ENCODE peak calls at places on chromosome 15, in four cellular contexts. One of them, this sample, is unnamed.

GRCh38 chr15:32735948-32736347 is 18.1 kb downstream of the GREM1 start:
- DNase-seq in K562: no peak
- DNase-seq in HepG2: no peak
- DNase-seq in GM12878: no peak
- DNase-seq in this sample: no peak

GRCh38 chr15:68210409-68210756 is 5.3 kb upstream of the CALML4 start:
- DNase-seq in GM12878: no peak
- DNase-seq in HepG2: no peak
- DNase-seq in K562: no peak
- DNase-seq in this sample: no peak

GRCh38 chr15:88995449-88995848 is 82.3 kb upstream of the MFGE8 start:
- DNase-seq in K562: no peak
- DNase-seq in HepG2: no peak
- DNase-seq in GM12878: no peak
- DNase-seq in this sample: no peak

GRCh38 chr15:99053380-99054024 is 45.9 kb upstream of the PGPEP1L start:
- DNase-seq in GM12878: no peak
- DNase-seq in HepG2: no peak
- DNase-seq in K562: no peak
- DNase-seq in this sample: no peak

GRCh38 chr15:89630974-89631901 is 24.0 kb downstream of the KIF7 start:
- DNase-seq in GM12878: no peak
- DNase-seq in HepG2: no peak
- DNase-seq in K562: no peak
- DNase-seq in this sample: peak; percentile 9

GRCh38 chr15:64038878-64039277 is 7.4 kb downstream of the DAPK2 start:
- DNase-seq in GM12878: no peak
- DNase-seq in K562: no peak
- DNase-seq in HepG2: no peak
- DNase-seq in this sample: no peak

GRCh38 chr15:74134387-74135027 is 4.1 kb downstream of the ISLR2 start:
- DNase-seq in GM12878: no peak
- DNase-seq in K562: no peak
- DNase-seq in HepG2: no peak
- DNase-seq in this sample: no peak

GRCh38 chr15:33032053-33032452 is 162.5 kb downstream of the FMN1 start:
- DNase-seq in K562: no peak
- DNase-seq in GM12878: no peak
- DNase-seq in HepG2: no peak
- DNase-seq in this sample: no peak

GRCh38 chr15:80989110-80989517 is 505 bp downstream of the MESD start:
- DNase-seq in K562: peak; percentile 28
- DNase-seq in HepG2: no peak
- DNase-seq in GM12878: no peak
- DNase-seq in this sample: peak; percentile 35

GRCh38 chr15:51212909-51213308 is 118.2 kb upstream of the TNFAIP8L3 start:
- DNase-seq in K562: no peak
- DNase-seq in GM12878: no peak
- DNase-seq in HepG2: no peak
- DNase-seq in this sample: no peak

GRCh38 chr15:101641894-101642293 is 10.3 kb downstream of the TM2D3 start:
- DNase-seq in HepG2: no peak
- DNase-seq in K562: no peak
- DNase-seq in GM12878: peak; percentile 25
- DNase-seq in this sample: no peak

GRCh38 chr15:42090781-42091180 is 3.6 kb downstream of the PLA2G4D start:
- DNase-seq in GM12878: no peak
- DNase-seq in HepG2: no peak
- DNase-seq in K562: no peak
- DNase-seq in this sample: no peak

GRCh38 chr15:62549345-62549970 is 384.4 kb upstream of the C2CD4B start:
- DNase-seq in K562: peak; percentile 45
- DNase-seq in HepG2: peak; percentile 40
- DNase-seq in GM12878: no peak
- DNase-seq in this sample: peak; percentile 30

DNA sequence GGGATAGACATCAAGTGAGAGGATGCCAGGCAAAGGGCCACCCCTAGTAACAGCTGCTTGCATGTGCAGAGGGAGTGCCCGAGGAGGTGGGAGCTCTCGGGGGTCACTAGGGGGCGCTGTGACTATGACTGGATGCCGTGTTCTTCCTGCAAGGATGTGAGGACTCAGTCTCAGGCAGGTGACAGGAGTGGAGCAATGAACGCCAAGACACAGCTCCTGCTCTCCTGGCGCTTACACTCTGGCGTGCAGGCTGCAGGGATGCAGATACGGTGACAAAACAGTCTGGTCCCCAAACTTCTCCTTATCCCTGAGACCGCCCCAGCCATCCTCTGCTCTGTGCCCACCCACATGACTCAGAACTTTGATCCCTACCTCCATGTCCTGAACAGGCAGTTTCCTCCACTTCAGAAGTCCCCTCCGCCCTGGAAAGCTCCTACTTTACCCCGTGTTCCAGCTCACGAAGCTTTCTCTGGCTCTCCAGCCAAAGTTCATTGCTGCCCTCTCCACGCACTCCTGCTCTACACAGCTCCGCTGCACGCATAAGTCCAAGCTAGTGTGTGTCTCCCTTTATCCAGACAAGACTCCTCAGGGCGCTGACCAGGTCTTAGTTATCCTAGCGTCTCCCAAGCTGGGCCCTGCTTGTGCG is 14.7 kb downstream of the RHOV start:
- DNase-seq in HepG2: peak; percentile 69
- DNase-seq in GM12878: no peak
- DNase-seq in K562: peak; percentile 83
- DNase-seq in this sample: peak; percentile 77
- TF ChIP-seq FOXK2 in HepG2: no peak
- TF ChIP-seq FOXK2 in GM12878: no peak
- TF ChIP-seq FOXK2 in K562: no peak
- TF ChIP-seq FOXK2 in this sample: no peak

GRCh38 chr15:27656296-27656987 is 442.7 kb downstream of the OCA2 start:
- DNase-seq in K562: no peak
- DNase-seq in GM12878: no peak
- DNase-seq in HepG2: no peak
- DNase-seq in this sample: no peak
- TF ChIP-seq TARDBP in K562: no peak
- TF ChIP-seq TARDBP in GM12878: no peak
- TF ChIP-seq TARDBP in HepG2: no peak
- TF ChIP-seq TARDBP in this sample: no peak

GRCh38 chr15:43702174-43702573 is 8.5 kb downstream of the CKMT1A start:
- DNase-seq in K562: no peak
- DNase-seq in HepG2: no peak
- DNase-seq in GM12878: no peak
- DNase-seq in this sample: no peak

DNA sequence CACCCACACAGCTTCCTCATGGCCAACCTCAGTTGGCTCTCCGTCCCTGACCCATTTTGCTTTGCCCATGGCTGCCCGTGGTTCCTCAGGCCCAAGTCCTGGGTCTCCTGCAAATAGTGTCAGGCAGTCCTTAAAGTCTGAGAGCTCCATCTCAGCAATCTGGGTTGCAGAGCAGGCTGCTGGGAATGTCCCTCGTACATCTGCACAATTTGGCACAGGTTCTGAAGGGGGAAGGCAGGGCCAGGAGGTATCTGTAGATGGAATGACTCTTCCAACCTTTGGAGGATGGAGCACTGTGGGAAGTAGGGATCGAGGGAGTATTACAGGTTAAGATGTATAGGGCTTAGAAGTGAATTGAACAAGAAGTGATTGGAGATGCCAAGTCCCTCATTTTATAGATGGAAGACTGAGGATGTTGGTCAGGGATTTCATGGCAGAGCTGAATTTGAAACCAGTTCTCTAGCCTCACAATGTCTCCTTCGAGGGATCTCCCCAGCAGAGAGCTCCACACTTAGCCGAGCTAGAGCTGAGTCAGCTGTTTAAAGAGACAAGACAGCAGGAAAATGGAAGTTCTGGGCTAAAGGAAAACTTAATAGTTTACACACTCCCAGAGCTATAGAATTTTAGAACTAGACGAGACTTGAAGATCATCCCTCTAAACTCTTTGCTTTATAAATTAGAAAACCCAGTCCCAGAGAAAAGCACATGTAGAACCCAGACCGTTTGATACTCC is 9.2 kb downstream of the CKMT1A start:
- DNase-seq in GM12878: no peak
- DNase-seq in HepG2: no peak
- DNase-seq in K562: no peak
- DNase-seq in this sample: no peak
- TF ChIP-seq SP1 in GM12878: no peak
- TF ChIP-seq SP1 in HepG2: no peak
- TF ChIP-seq SP1 in K562: no peak
- TF ChIP-seq SP1 in this sample: no peak

DNA sequence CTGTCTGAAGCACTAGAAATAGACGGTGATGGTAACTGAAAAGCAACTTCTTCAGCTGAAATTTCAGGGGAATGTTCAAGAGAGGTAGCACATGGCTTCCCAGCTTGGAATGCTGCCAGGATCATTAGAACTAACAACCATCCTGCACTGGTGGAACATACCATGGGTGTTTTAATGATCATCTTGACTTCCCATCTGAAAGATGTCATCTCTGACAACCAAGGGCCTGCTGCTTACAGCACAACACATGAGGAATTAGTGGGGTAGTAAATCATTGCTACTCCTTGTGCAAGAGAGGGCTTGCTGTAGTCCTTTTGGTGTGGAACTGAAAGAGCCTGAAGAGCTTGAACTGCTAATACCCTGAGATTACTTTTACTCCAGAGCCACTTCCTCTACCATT is 853.7 kb downstream of the MCTP2 start:
- DNase-seq in HepG2: no peak
- DNase-seq in GM12878: no peak
- DNase-seq in K562: no peak
- DNase-seq in this sample: no peak
- TF ChIP-seq FOXK2 in HepG2: no peak
- TF ChIP-seq FOXK2 in GM12878: no peak
- TF ChIP-seq FOXK2 in K562: no peak
- TF ChIP-seq FOXK2 in this sample: no peak

GRCh38 chr15:28014623-28015200 is 84.4 kb downstream of the OCA2 start:
- DNase-seq in HepG2: no peak
- DNase-seq in K562: no peak
- DNase-seq in GM12878: no peak
- DNase-seq in this sample: no peak
- TF ChIP-seq TARDBP in HepG2: no peak
- TF ChIP-seq TARDBP in K562: no peak
- TF ChIP-seq TARDBP in GM12878: no peak
- TF ChIP-seq TARDBP in this sample: no peak

GRCh38 chr15:40053234-40054055 is 14.5 kb upstream of the SRP14 start:
- DNase-seq in K562: no peak
- DNase-seq in GM12878: no peak
- DNase-seq in HepG2: no peak
- DNase-seq in this sample: no peak
- TF ChIP-seq SP1 in K562: no peak
- TF ChIP-seq SP1 in GM12878: no peak
- TF ChIP-seq SP1 in HepG2: no peak
- TF ChIP-seq SP1 in this sample: no peak